ENCODE peak calls at places on chromosome 9, in eight cellular contexts. P, R, E, F, I, L, J and K are unnamed samples.

GRCh38 chr9:138112791-138113600 is 235.4 kb downstream of the CACNA1B start:
- DNase-seq in L (no peak), F (no peak), I (no peak), P (no peak), E (no peak), J (no peak), R (no peak), K (peak)

GRCh38 chr9:36847781-36848673 is 186.0 kb downstream of the PAX5 start:
- DNase-seq in I (no peak), J (no peak), F (no peak), R (peak), L (no peak), E (no peak), P (no peak), K (no peak)

GRCh38 chr9:4417578-4418325 is 72.5 kb upstream of the SLC1A1 start:
- DNase-seq in R (peak), F (no peak), I (no peak), E (no peak), L (no peak), J (no peak), P (no peak), K (no peak)

GRCh38 chr9:14072850-14073249 is 241.1 kb downstream of the NFIB start:
- DNase-seq in P (no peak), J (no peak), E (no peak), R (no peak), I (no peak), L (no peak), F (no peak), K (no peak)

GRCh38 chr9:132597073-132597775 is 14.8 kb downstream of the BARHL1 start:
- DNase-seq in F (no peak), E (no peak), L (no peak), J (no peak), P (no peak), I (no peak), R (peak), K (no peak)

GRCh38 chr9:113626735-113627495 is 163.4 kb downstream of the RGS3 start:
- DNase-seq in E (no peak), F (no peak), P (no peak), L (no peak), R (no peak), J (no peak), I (no peak), K (no peak)

GRCh38 chr9:108543251-108543768 is 312.5 kb downstream of the ACTL7B start:
- DNase-seq in E (no peak), J (no peak), P (no peak), I (peak), R (no peak), L (no peak), F (no peak), K (no peak)

GRCh38 chr9:88233091-88233490 is 94.8 kb upstream of the SPATA31C2 start:
- DNase-seq in E (no peak), R (peak), L (no peak), J (no peak), F (no peak), P (no peak), I (no peak), K (no peak)

GRCh38 chr9:34499101-34499500 is 23.7 kb downstream of the ENHO start:
- DNase-seq in E (no peak), P (no peak), J (no peak), I (no peak), L (no peak), F (no peak), R (no peak), K (no peak)

GRCh38 chr9:115008536-115008935 is 78.1 kb upstream of the TNFSF8 start:
- DNase-seq in L (no peak), F (no peak), J (peak), P (no peak), E (no peak), R (peak), I (peak), K (peak)

GRCh38 chr9:116027511-116027910 is 126.1 kb upstream of the PAPPA start:
- DNase-seq in F (no peak), R (peak), E (no peak), J (peak), P (no peak), L (no peak), I (no peak), K (no peak)

GRCh38 chr9:137482094-137482781 is 23.1 kb upstream of the NSMF start:
- DNase-seq in P (no peak), I (no peak), R (peak), L (no peak), J (peak), E (peak), F (no peak), K (no peak)

GRCh38 chr9:103789686-103790085 is 304.4 kb upstream of the SMC2 start:
- DNase-seq in J (no peak), F (no peak), E (peak), R (peak), P (no peak), I (no peak), L (no peak), K (no peak)